ENCODE peak calls at places on chromosomes 11 and 22, in five cellular contexts. I is activated naive CD8-positive, alpha-beta T cell treated with anti-CD3 and anti-CD28 coated beads, Interleukin-2, amount 50 U/mL, for 24 hours; R is GM04503; L is B cell; S is smooth muscle cell of the brain vasculature. J is an unnamed sample.

GRCh38 chr11:26599421-26599820 is 27.4 kb upstream of the MUC15 start:
- DNase-seq in I (no peak), R (no peak), L (no peak), S (no peak), J (no peak)

GRCh38 chr11:133907216-133907615 is 49.6 kb downstream of the IGSF9B start:
- DNase-seq in I (no peak), R (no peak), L (no peak), S (no peak), J (no peak)

GRCh38 chr22:42720263-42721044 is at the start of gene A4GALT:
- DNase-seq in I (peak; percentile 8), R (no peak), L (peak; percentile 53), S (no peak), J (no peak)

GRCh38 chr11:64804346-64805210 is 1.6 kb upstream of the MAP4K2 start:
- DNase-seq in I (no peak), R (no peak), L (no peak), S (no peak), J (no peak)

GRCh38 chr11:101436511-101437142 is 147.2 kb downstream of the TRPC6 start:
- DNase-seq in I (peak; percentile 3), R (no peak), L (peak; percentile 11), S (peak; percentile 21), J (no peak)

GRCh38 chr11:73012121-73012863 is 129.8 kb downstream of the FCHSD2 start:
- DNase-seq in I (no peak), R (no peak), L (no peak), S (no peak), J (peak; percentile 16)

GRCh38 chr11:40170076-40170475 is 1289.4 kb downstream of the LRRC4C start:
- DNase-seq in I (no peak), R (no peak), L (no peak), S (no peak), J (no peak)

GRCh38 chr11:57903441-57904123 is 120.1 kb upstream of the OR9Q1 start:
- DNase-seq in I (peak; percentile 50), R (no peak), L (no peak), S (no peak), J (no peak)